ENCODE peak calls at places on chromosomes 3 and 15, in nine cellular contexts. M, X, E, P, A, J, K, D and H are unnamed samples.

GRCh38 chr3:101962055-101962454 is 112.7 kb downstream of the NFKBIZ start:
- DNase-seq in M (no peak), X (no peak), E (peak), P (no peak), A (no peak), J (no peak), K (no peak), D (no peak), H (no peak)

GRCh38 chr3:17032407-17033034 is 147.8 kb downstream of the PLCL2 start:
- DNase-seq in M (peak), X (peak), E (peak), P (no peak), A (peak), J (peak), K (no peak), D (peak), H (peak)

GRCh38 chr3:63948995-63949394 is 36.8 kb upstream of the SCAANT1 start:
- DNase-seq in M (no peak), X (no peak), E (peak), P (no peak), A (peak), J (peak), K (no peak), D (no peak), H (no peak)

GRCh38 chr3:186519021-186519658 is 25.0 kb downstream of the CRYGS start:
- DNase-seq in M (no peak), X (no peak), E (no peak), P (no peak), A (no peak), J (no peak), K (no peak), D (no peak), H (no peak)

GRCh38 chr3:56238299-56238698 is 230.0 kb downstream of the ERC2 start:
- DNase-seq in M (no peak), X (no peak), E (no peak), P (no peak), A (no peak), J (no peak), K (no peak), D (peak), H (no peak)

GRCh38 chr15:85005319-85005718 is 23.7 kb downstream of the PDE8A start:
- DNase-seq in M (no peak), X (no peak), E (no peak), P (no peak), A (no peak), J (no peak), K (no peak), D (no peak), H (no peak)

GRCh38 chr3:8319935-8320634 is 181.5 kb upstream of the LMCD1 start:
- DNase-seq in M (peak), X (no peak), E (peak), P (no peak), A (peak), J (peak), K (no peak), D (no peak), H (no peak)

GRCh38 chr3:45826321-45826720 is 15.6 kb downstream of the LZTFL1 start:
- DNase-seq in M (no peak), X (no peak), E (no peak), P (no peak), A (no peak), J (no peak), K (no peak), D (no peak), H (no peak)

GRCh38 chr3:170467007-170467406 is 48.3 kb downstream of the CLDN11 start:
- DNase-seq in M (no peak), X (no peak), E (no peak), P (no peak), A (no peak), J (no peak), K (peak), D (no peak), H (no peak)

GRCh38 chr3:126481808-126482502 is 6.3 kb upstream of the ZXDC start:
- DNase-seq in M (peak), X (no peak), E (peak), P (no peak), A (no peak), J (peak), K (no peak), D (peak), H (no peak)

GRCh38 chr3:105513042-105513441 is 146.3 kb downstream of the ALCAM start:
- DNase-seq in M (peak), X (no peak), E (peak), P (no peak), A (peak), J (peak), K (no peak), D (no peak), H (no peak)

GRCh38 chr15:42711746-42712145 is 25.2 kb downstream of the CDAN1 start:
- DNase-seq in M (no peak), X (no peak), E (no peak), P (no peak), A (no peak), J (no peak), K (no peak), D (no peak), H (no peak)

GRCh38 chr3:176526194-176526593 is 671.1 kb downstream of the TBL1XR1 start:
- DNase-seq in M (no peak), X (no peak), E (no peak), P (no peak), A (no peak), J (no peak), K (no peak), D (no peak), H (no peak)

GRCh38 chr15:33091983-33092688 is 102.4 kb downstream of the FMN1 start:
- DNase-seq in M (no peak), X (no peak), E (no peak), P (no peak), A (no peak), J (no peak), K (no peak), D (no peak), H (no peak)